ENCODE peak calls at places on chromosome 19, in seven cellular contexts. O, Y, G, E, S, I and K are unnamed samples.

GRCh38 chr19:13208131-13208963 is 58.1 kb downstream of the IER2 start:
- DNase-seq in S (peak; percentile 25), E (peak; percentile 92), I (peak; percentile 33), Y (peak; percentile 14), O (no peak), G (peak; percentile 70), K (no peak)

GRCh38 chr19:47541507-47541906 is 26.6 kb upstream of the NAPA start:
- DNase-seq in O (no peak), I (no peak), S (no peak), E (peak; percentile 40), G (no peak), Y (no peak), K (no peak)

GRCh38 chr19:23978068-23978467 is 63.4 kb downstream of the ZNF726 start:
- DNase-seq in E (no peak), S (no peak), Y (no peak), G (no peak), I (no peak), O (no peak), K (no peak)

GRCh38 chr19:48249502-48250014 is 6.2 kb downstream of the CARD8 start:
- DNase-seq in Y (peak; percentile 18), G (no peak), S (no peak), E (peak; percentile 37), O (no peak), I (peak; percentile 41), K (no peak)

GRCh38 chr19:44779150-44779549 is 1.5 kb downstream of the CBLC start:
- DNase-seq in Y (no peak), S (no peak), I (no peak), E (no peak), G (no peak), O (no peak), K (no peak)

GRCh38 chr19:53865918-53866696 is 1.6 kb upstream of the MYADM start:
- DNase-seq in O (peak; percentile 71), G (peak; percentile 94), E (peak; percentile 76), Y (peak; percentile 54), S (no peak), I (peak; percentile 71), K (no peak)

GRCh38 chr19:19421326-19421725 is 15.9 kb downstream of the GATAD2A start:
- DNase-seq in E (no peak), S (no peak), Y (no peak), O (no peak), G (no peak), I (no peak), K (no peak)

GRCh38 chr19:33226550-33227241 is 1.0 kb upstream of the SLC7A10 start:
- DNase-seq in O (no peak), Y (peak; percentile 24), I (peak; percentile 42), E (peak; percentile 94), S (no peak), G (no peak), K (no peak)

GRCh38 chr19:51807925-51808324 is 13.0 kb downstream of the FPR3 start:
- DNase-seq in G (no peak), I (no peak), O (no peak), S (no peak), E (no peak), Y (no peak), K (no peak)

GRCh38 chr19:46875657-46876056 is 14.9 kb downstream of the ARHGAP35 start:
- DNase-seq in Y (no peak), G (no peak), S (no peak), E (no peak), I (no peak), O (no peak), K (no peak)

GRCh38 chr19:6273701-6274601 is 5.8 kb downstream of the MLLT1 start:
- DNase-seq in O (no peak), S (peak; percentile 87), Y (peak; percentile 87), G (peak; percentile 94), E (peak; percentile 92), I (peak; percentile 83), K (peak; percentile 32)

GRCh38 chr19:13526552-13526951 is 20.3 kb upstream of the CACNA1A start:
- DNase-seq in O (no peak), G (no peak), I (no peak), Y (no peak), E (peak; percentile 36), S (no peak), K (no peak)

GRCh38 chr19:18502236-18502632 is 19.6 kb downstream of the ELL start:
- DNase-seq in Y (peak; percentile 19), S (no peak), O (no peak), E (no peak), I (no peak), G (no peak), K (no peak)

GRCh38 chr19:14480695-14481069 is 5.5 kb upstream of the PTGER1 start:
- DNase-seq in O (no peak), E (no peak), S (no peak), G (no peak), I (no peak), Y (no peak), K (no peak)

GRCh38 chr19:19445911-19446361 is 40.5 kb downstream of the GATAD2A start:
- DNase-seq in O (no peak), Y (no peak), S (no peak), I (no peak), E (no peak), G (no peak), K (no peak)

GRCh38 chr19:5775668-5776309 is 8.8 kb downstream of the PRR22 start:
- DNase-seq in I (no peak), E (peak; percentile 51), G (no peak), Y (peak; percentile 53), S (peak; percentile 48), O (no peak), K (no peak)

GRCh38 chr19:15623711-15624318 is 8.8 kb downstream of the CYP4F8 start:
- DNase-seq in O (no peak), S (no peak), E (no peak), Y (no peak), I (no peak), G (no peak), K (no peak)

GRCh38 chr19:12664406-12665280 is 1.9 kb downstream of the MAN2B1 start:
- DNase-seq in Y (no peak), O (no peak), E (no peak), G (peak; percentile 61), I (no peak), S (no peak), K (no peak)

GRCh38 chr19:2750739-2751437 is 11.1 kb upstream of the SLC39A3 start:
- DNase-seq in G (no peak), E (no peak), O (no peak), S (no peak), I (no peak), Y (no peak), K (no peak)

GRCh38 chr19:23547816-23548430 is 139.1 kb downstream of the ZNF675 start:
- DNase-seq in S (no peak), I (no peak), E (no peak), Y (no peak), O (no peak), G (no peak), K (no peak)

DNA sequence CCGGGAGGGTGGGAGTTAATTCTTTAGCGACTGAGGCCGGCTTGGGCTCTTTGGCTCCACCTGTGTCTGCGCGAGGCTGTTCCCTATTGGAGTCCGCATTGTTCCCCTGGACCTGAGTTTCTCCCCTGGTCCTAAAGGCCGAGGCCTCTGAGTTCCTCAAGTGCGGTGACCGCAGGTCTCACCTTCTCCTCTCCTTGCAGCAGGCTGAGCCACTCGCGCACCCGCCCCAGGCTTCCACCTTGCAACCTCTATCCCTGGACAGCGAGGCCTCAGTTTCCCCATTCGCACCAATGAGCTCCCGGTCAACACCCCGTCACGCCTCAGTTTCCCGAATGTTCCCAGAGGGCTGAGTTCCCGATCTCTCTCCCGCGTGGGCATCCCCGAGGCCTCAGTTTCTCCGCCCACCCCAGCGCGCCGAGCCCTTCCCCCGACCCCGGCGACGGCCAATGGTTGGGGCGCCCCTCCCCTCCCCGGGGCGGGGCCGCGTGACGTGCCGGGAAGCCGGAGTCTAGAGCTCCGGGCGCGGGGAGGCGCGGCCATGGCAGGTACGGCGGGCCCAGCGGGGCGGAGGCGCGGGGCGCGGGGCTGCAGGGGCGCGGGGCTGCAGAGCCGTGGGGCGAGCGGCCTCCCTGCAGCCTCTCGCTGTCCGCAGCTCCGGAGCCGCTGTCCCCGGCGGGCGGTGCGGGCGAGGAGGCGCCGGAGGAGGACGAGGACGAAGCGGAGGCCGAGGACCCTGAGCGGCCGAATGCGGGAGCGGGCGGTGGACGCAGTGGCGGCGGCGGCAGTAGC is at the start of gene MPND:
- DNase-seq in S (no peak), G (peak; percentile 94), O (peak; percentile 94), E (peak; percentile 86), Y (peak; percentile 93), I (peak; percentile 95), K (no peak)
- TF ChIP-seq CTCF in S (peak; percentile 43), G (peak; percentile 41), O (no peak), E (peak; percentile 35), Y (no peak), I (no peak), K (peak; percentile 52)

GRCh38 chr19:50639121-50640112 is at the start of gene SYT3:
- DNase-seq in E (peak; percentile 69), I (peak; percentile 48), Y (peak; percentile 65), S (no peak), G (no peak), O (peak; percentile 68), K (no peak)
- H3K4me3 ChIP-seq in E (peak within 1 kb of the TSS; percentile 98), I (peak within 1 kb of the TSS; percentile 51), Y (no peak within 1 kb of the TSS), S (peak within 1 kb of the TSS; percentile 38), G (peak within 1 kb of the TSS; percentile 53), O (peak within 1 kb of the TSS; percentile 81), K (peak within 1 kb of the TSS; percentile 56)

GRCh38 chr19:55439052-55439451 is 4.0 kb downstream of the SHISA7 start:
- DNase-seq in G (no peak), O (no peak), E (no peak), I (no peak), Y (no peak), S (no peak), K (no peak)
- TF ChIP-seq CTCF in G (no peak), O (no peak), E (no peak), I (no peak), Y (no peak), S (no peak), K (no peak)

GRCh38 chr19:681638-682037 is 5.4 kb downstream of the FSTL3 start:
- DNase-seq in I (no peak), E (no peak), O (no peak), S (no peak), Y (no peak), G (no peak), K (no peak)

GRCh38 chr19:679418-680286 is 3.5 kb downstream of the FSTL3 start:
- DNase-seq in O (no peak), G (no peak), S (peak; percentile 20), E (peak; percentile 89), I (peak; percentile 57), Y (peak; percentile 67), K (no peak)

GRCh38 chr19:682678-683320 is 6.6 kb downstream of the FSTL3 start:
- DNase-seq in O (no peak), I (no peak), E (no peak), G (no peak), Y (no peak), S (no peak), K (no peak)

GRCh38 chr19:680287-681028 is 4.3 kb downstream of the FSTL3 start:
- DNase-seq in S (peak; percentile 88), I (peak; percentile 100), E (peak; percentile 99), Y (peak; percentile 100), O (peak; percentile 99), G (peak; percentile 100), K (peak; percentile 74)

DNA sequence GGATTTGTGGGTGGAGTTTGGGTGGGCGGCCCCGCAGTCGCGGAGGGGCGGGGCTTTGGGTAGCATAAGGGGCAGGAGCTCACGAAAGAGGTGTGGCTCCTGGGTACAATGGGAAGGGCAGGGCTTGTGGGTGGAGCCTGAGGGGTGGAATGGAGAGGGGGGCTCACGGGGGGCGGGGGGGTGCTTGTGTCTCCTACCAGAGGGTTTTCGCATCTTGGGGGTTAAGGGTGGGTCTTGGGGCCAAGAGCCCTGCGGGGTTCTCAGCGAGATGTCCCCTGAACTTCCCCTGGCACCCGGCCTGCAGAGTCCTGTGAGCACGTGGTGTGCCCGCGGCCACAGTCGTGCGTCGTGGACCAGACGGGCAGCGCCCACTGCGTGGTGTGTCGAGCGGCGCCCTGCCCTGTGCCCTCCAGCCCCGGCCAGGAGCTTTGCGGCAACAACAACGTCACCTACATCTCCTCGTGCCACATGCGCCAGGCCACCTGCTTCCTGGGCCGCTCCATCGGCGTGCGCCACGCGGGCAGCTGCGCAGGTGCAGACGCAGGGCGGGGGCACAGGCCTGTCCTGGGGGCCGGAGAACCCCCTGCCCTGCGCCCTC is 4.9 kb downstream of the FSTL3 start:
- DNase-seq in I (peak; percentile 90), O (peak; percentile 54), Y (peak; percentile 89), S (peak; percentile 40), G (no peak), E (no peak), K (no peak)
- H3K4me3 ChIP-seq in I (peak overlapping the region; percentile 31), O (peak overlapping the region; percentile 72), Y (no peak overlapping the region), S (peak overlapping the region; percentile 48), G (peak overlapping the region; percentile 93), E (peak overlapping the region; percentile 50), K (peak overlapping the region; percentile 67)